ENCODE peak calls at places on chromosomes 13 and 19, in four cellular contexts. One of them, this sample, is unnamed.

GRCh38 chr13:102770435-102770834 is 3.2 kb downstream of the TEX30 start:
- DNase-seq in HEK293T: no peak
- DNase-seq in HepG2: peak; percentile 87
- DNase-seq in K562: no peak
- DNase-seq in this sample: no peak

GRCh38 chr13:60759499-60759898 is 362.5 kb downstream of the TDRD3 start:
- DNase-seq in K562: no peak
- DNase-seq in HepG2: peak; percentile 3
- DNase-seq in HEK293T: no peak
- DNase-seq in this sample: no peak

GRCh38 chr19:49473868-49474544 is at the start of gene FLT3LG:
- DNase-seq in HepG2: peak; percentile 46
- DNase-seq in HEK293T: peak; percentile 80
- DNase-seq in K562: peak; percentile 91
- DNase-seq in this sample: peak; percentile 67

GRCh38 chr13:43874512-43875092 is 4.9 kb downstream of the CCDC122 start:
- DNase-seq in HepG2: no peak
- DNase-seq in K562: peak; percentile 4
- DNase-seq in HEK293T: peak; percentile 9
- DNase-seq in this sample: no peak

GRCh38 chr19:42301646-42302204 is at the start of gene PRR19:
- DNase-seq in HEK293T: no peak
- DNase-seq in HepG2: no peak
- DNase-seq in K562: peak; percentile 74
- DNase-seq in this sample: no peak

GRCh38 chr13:39602614-39603366 is at the start of gene LHFPL6:
- DNase-seq in K562: no peak
- DNase-seq in HEK293T: peak; percentile 76
- DNase-seq in HepG2: peak; percentile 3
- DNase-seq in this sample: peak; percentile 79

GRCh38 chr19:29510701-29511265 is 15.0 kb upstream of the VSTM2B start:
- DNase-seq in HepG2: no peak
- DNase-seq in K562: no peak
- DNase-seq in HEK293T: no peak
- DNase-seq in this sample: peak; percentile 54

GRCh38 chr19:17576758-17577532 is 21.5 kb downstream of the COLGALT1 start:
- DNase-seq in HEK293T: peak; percentile 42
- DNase-seq in K562: peak; percentile 99
- DNase-seq in HepG2: no peak
- DNase-seq in this sample: peak; percentile 100

GRCh38 chr13:99308481-99309087 is 1.4 kb upstream of the GPR183 start:
- DNase-seq in K562: no peak
- DNase-seq in HEK293T: no peak
- DNase-seq in HepG2: no peak
- DNase-seq in this sample: no peak

GRCh38 chr13:20064128-20064527 is 96.7 kb downstream of the GJA3 start:
- DNase-seq in K562: no peak
- DNase-seq in HepG2: no peak
- DNase-seq in HEK293T: no peak
- DNase-seq in this sample: no peak

GRCh38 chr19:46125447-46125846 is 959 bp upstream of the IGFL3 start:
- DNase-seq in HEK293T: no peak
- DNase-seq in K562: no peak
- DNase-seq in HepG2: no peak
- DNase-seq in this sample: no peak

GRCh38 chr13:59979589-59979988 is 184.1 kb downstream of the DIAPH3 start:
- DNase-seq in K562: no peak
- DNase-seq in HepG2: no peak
- DNase-seq in HEK293T: no peak
- DNase-seq in this sample: no peak

GRCh38 chr19:48806818-48807589 is 3.8 kb downstream of the BCAT2 start:
- DNase-seq in HepG2: peak; percentile 88
- DNase-seq in HEK293T: peak; percentile 67
- DNase-seq in K562: peak; percentile 75
- DNase-seq in this sample: peak; percentile 47

GRCh38 chr13:101049166-101049850 is 367.0 kb downstream of the NALCN start:
- DNase-seq in HepG2: no peak
- DNase-seq in HEK293T: no peak
- DNase-seq in K562: no peak
- DNase-seq in this sample: no peak

GRCh38 chr13:20353973-20354372 is 121.9 kb upstream of the GJB6 start:
- DNase-seq in K562: no peak
- DNase-seq in HepG2: no peak
- DNase-seq in HEK293T: no peak
- DNase-seq in this sample: no peak

GRCh38 chr19:2113436-2114211 is 16.9 kb downstream of the IZUMO4 start:
- DNase-seq in K562: no peak
- DNase-seq in HepG2: no peak
- DNase-seq in HEK293T: no peak
- DNase-seq in this sample: no peak

GRCh38 chr19:12093777-12094176 is 29.2 kb downstream of the ZNF844 start:
- DNase-seq in K562: no peak
- DNase-seq in HEK293T: no peak
- DNase-seq in HepG2: no peak
- DNase-seq in this sample: no peak

GRCh38 chr13:102100234-102100633 is 301.6 kb downstream of the FGF14 start:
- DNase-seq in HepG2: no peak
- DNase-seq in K562: no peak
- DNase-seq in HEK293T: no peak
- DNase-seq in this sample: no peak

GRCh38 chr13:110126391-110126961 is 180.5 kb downstream of the COL4A1 start:
- DNase-seq in HEK293T: no peak
- DNase-seq in K562: no peak
- DNase-seq in HepG2: no peak
- DNase-seq in this sample: no peak

GRCh38 chr19:29529646-29530548 is 4.1 kb downstream of the VSTM2B start:
- DNase-seq in HEK293T: no peak
- DNase-seq in K562: no peak
- DNase-seq in HepG2: no peak
- DNase-seq in this sample: peak; percentile 70

GRCh38 chr19:46903458-46903857 is 42.7 kb downstream of the ARHGAP35 start:
- DNase-seq in K562: no peak
- DNase-seq in HEK293T: no peak
- DNase-seq in HepG2: no peak
- DNase-seq in this sample: no peak

GRCh38 chr19:21474671-21475181 is 30.7 kb upstream of the ZNF429 start:
- DNase-seq in HepG2: no peak
- DNase-seq in K562: no peak
- DNase-seq in HEK293T: no peak
- DNase-seq in this sample: peak; percentile 85

GRCh38 chr19:6476155-6476895 is 5.3 kb downstream of the DENND1C start:
- DNase-seq in K562: peak; percentile 84
- DNase-seq in HEK293T: peak; percentile 98
- DNase-seq in HepG2: peak; percentile 88
- DNase-seq in this sample: peak; percentile 100

GRCh38 chr19:34692541-34692940 is 15.1 kb downstream of the ZNF302 start:
- DNase-seq in HEK293T: no peak
- DNase-seq in HepG2: no peak
- DNase-seq in K562: no peak
- DNase-seq in this sample: no peak

GRCh38 chr19:6108721-6109633 is 1.3 kb downstream of the RFX2 start:
- DNase-seq in HepG2: no peak
- DNase-seq in HEK293T: no peak
- DNase-seq in K562: peak; percentile 44
- DNase-seq in this sample: peak; percentile 36

GRCh38 chr13:97125051-97125809 is 96.9 kb upstream of the MBNL2 start:
- DNase-seq in HEK293T: peak; percentile 46
- DNase-seq in HepG2: peak; percentile 17
- DNase-seq in K562: no peak
- DNase-seq in this sample: peak; percentile 15

GRCh38 chr13:52969373-52969772 is 59.2 kb upstream of the OLFM4 start:
- DNase-seq in HepG2: no peak
- DNase-seq in K562: no peak
- DNase-seq in HEK293T: no peak
- DNase-seq in this sample: no peak

GRCh38 chr19:4379383-4380253 is 20.7 kb downstream of the SH3GL1 start:
- DNase-seq in HepG2: no peak
- DNase-seq in HEK293T: no peak
- DNase-seq in K562: no peak
- DNase-seq in this sample: no peak

GRCh38 chr13:33745370-33746324 is 72.3 kb upstream of the RFC3 start:
- DNase-seq in K562: no peak
- DNase-seq in HepG2: no peak
- DNase-seq in HEK293T: no peak
- DNase-seq in this sample: no peak

GRCh38 chr13:93425411-93425810 is 198.8 kb downstream of the GPC6 start:
- DNase-seq in K562: no peak
- DNase-seq in HepG2: no peak
- DNase-seq in HEK293T: no peak
- DNase-seq in this sample: no peak

GRCh38 chr19:45786533-45786894 is 4.2 kb upstream of the DMPK start:
- DNase-seq in HepG2: no peak
- DNase-seq in HEK293T: no peak
- DNase-seq in K562: no peak
- DNase-seq in this sample: no peak

GRCh38 chr19:34502582-34503545 is 21.3 kb downstream of the WTIP start:
- DNase-seq in HEK293T: no peak
- DNase-seq in HepG2: no peak
- DNase-seq in K562: no peak
- DNase-seq in this sample: peak; percentile 4

GRCh38 chr19:58000677-58001076 is 1.9 kb downstream of the ZNF606 start:
- DNase-seq in HEK293T: no peak
- DNase-seq in HepG2: no peak
- DNase-seq in K562: no peak
- DNase-seq in this sample: no peak

GRCh38 chr13:99086149-99086868 is 108.4 kb upstream of the DOCK9 start:
- DNase-seq in K562: peak; percentile 73
- DNase-seq in HEK293T: peak; percentile 59
- DNase-seq in HepG2: no peak
- DNase-seq in this sample: peak; percentile 49

GRCh38 chr19:12828494-12828893 is 5.9 kb downstream of the RTBDN start:
- DNase-seq in HepG2: peak; percentile 40
- DNase-seq in K562: peak; percentile 62
- DNase-seq in HEK293T: peak; percentile 70
- DNase-seq in this sample: peak; percentile 91

GRCh38 chr13:37175996-37176395 is 70.5 kb upstream of the CSNK1A1L start:
- DNase-seq in K562: no peak
- DNase-seq in HEK293T: no peak
- DNase-seq in HepG2: no peak
- DNase-seq in this sample: no peak

GRCh38 chr13:36310417-36311108 is 12.9 kb upstream of the CCDC169 start:
- DNase-seq in HEK293T: no peak
- DNase-seq in K562: peak; percentile 5
- DNase-seq in HepG2: no peak
- DNase-seq in this sample: no peak

GRCh38 chr13:51818771-51819511 is 15.0 kb upstream of the DHRS12 start:
- DNase-seq in HepG2: no peak
- DNase-seq in K562: no peak
- DNase-seq in HEK293T: no peak
- DNase-seq in this sample: no peak
- TF ChIP-seq ELF4 in HepG2: no peak
- TF ChIP-seq ELF4 in K562: no peak
- TF ChIP-seq ELF4 in HEK293T: no peak
- TF ChIP-seq ELF4 in this sample: no peak

GRCh38 chr19:55158848-55159793 is 1.6 kb upstream of the TNNI3 start:
- DNase-seq in K562: peak; percentile 92
- DNase-seq in HEK293T: no peak
- DNase-seq in HepG2: no peak
- DNase-seq in this sample: peak; percentile 53
- TF ChIP-seq ELF4 in K562: no peak
- TF ChIP-seq ELF4 in HEK293T: no peak
- TF ChIP-seq ELF4 in HepG2: no peak
- TF ChIP-seq ELF4 in this sample: no peak

DNA sequence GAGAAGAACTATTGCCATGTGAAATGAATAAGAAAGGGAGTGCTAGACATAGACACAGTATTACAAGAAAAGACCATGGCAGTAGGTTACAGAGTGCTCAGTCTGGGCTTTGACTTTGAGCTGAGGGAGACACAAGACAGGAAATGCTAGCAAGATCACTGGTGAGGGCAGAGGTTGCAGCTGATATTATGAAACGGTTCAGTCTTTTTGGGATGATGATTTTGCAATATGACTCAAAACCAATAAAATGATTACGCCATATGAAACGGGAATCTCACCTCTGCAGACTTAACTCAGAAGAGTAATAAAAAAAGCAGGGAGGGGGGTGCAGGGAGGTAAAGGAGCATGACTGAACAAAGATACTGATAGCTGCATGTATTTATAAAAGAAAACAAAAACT is 123.1 kb downstream of the RBM26 start:
- DNase-seq in K562: no peak
- DNase-seq in HepG2: peak; percentile 20
- DNase-seq in HEK293T: no peak
- DNase-seq in this sample: no peak
- TF ChIP-seq ELF4 in K562: no peak
- TF ChIP-seq ELF4 in HepG2: no peak
- TF ChIP-seq ELF4 in HEK293T: no peak
- TF ChIP-seq ELF4 in this sample: no peak

DNA sequence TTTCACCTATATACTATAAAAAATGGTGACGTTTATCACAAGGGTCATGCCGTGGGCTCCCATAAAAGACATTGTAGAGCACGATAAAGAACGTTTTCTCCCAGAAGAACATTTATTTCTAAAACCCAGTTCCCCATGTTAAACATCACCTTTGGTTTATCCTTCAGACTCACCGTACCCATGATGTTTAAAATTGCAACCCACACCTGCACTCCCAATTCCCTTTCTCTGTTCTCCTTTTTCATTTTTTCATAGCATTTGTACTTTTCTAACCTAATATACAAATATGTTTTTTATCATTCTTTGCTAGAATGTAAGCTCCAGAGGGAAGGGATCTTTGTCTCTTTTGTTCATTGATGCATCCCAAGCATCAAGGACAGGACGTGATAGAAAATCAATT is 2.0 kb downstream of the RCBTB2 start:
- DNase-seq in HEK293T: no peak
- DNase-seq in HepG2: no peak
- DNase-seq in K562: no peak
- DNase-seq in this sample: no peak
- TF ChIP-seq ELF4 in HEK293T: no peak
- TF ChIP-seq ELF4 in HepG2: no peak
- TF ChIP-seq ELF4 in K562: no peak
- TF ChIP-seq ELF4 in this sample: no peak

DNA sequence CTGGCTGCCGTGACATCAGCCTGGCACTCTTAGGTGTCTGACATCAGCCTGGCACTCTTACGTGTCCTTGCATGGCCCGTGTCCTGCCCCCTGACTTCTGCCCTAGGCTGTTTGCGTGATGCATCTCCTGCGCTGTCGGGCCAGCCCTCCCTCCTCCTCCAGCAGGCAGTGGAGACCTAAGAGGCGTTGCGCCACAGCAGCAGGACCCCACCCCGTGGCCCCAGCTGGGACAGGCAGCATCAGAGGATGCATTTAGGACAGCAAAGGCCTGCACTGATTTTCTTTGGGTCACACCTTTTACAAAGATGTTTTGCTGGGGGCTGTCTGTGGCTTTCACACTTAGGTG is 65.3 kb downstream of the GPR12 start:
- DNase-seq in K562: no peak
- DNase-seq in HepG2: no peak
- DNase-seq in HEK293T: no peak
- DNase-seq in this sample: no peak
- TF ChIP-seq ELF4 in K562: no peak
- TF ChIP-seq ELF4 in HepG2: no peak
- TF ChIP-seq ELF4 in HEK293T: no peak
- TF ChIP-seq ELF4 in this sample: no peak

GRCh38 chr13:112931028-112931934 is 37.7 kb upstream of the MCF2L start:
- DNase-seq in K562: peak; percentile 60
- DNase-seq in HEK293T: peak; percentile 61
- DNase-seq in HepG2: peak; percentile 59
- DNase-seq in this sample: peak; percentile 50
- TF ChIP-seq ELF4 in K562: no peak
- TF ChIP-seq ELF4 in HEK293T: no peak
- TF ChIP-seq ELF4 in HepG2: no peak
- TF ChIP-seq ELF4 in this sample: no peak

GRCh38 chr19:584240-585001 is 5.3 kb upstream of the HCN2 start:
- DNase-seq in K562: peak; percentile 75
- DNase-seq in HepG2: no peak
- DNase-seq in HEK293T: peak; percentile 77
- DNase-seq in this sample: peak; percentile 87
- TF ChIP-seq ELF4 in K562: no peak
- TF ChIP-seq ELF4 in HepG2: no peak
- TF ChIP-seq ELF4 in HEK293T: no peak
- TF ChIP-seq ELF4 in this sample: no peak

This sample was measured in WTC11.